ENCODE peak calls at places on chromosomes 13 and 19, in seven cellular contexts. One of them, this sample, is unnamed.

GRCh38 chr13:69319659-69320058 is 788.0 kb upstream of the ATXN8OS start:
- DNase-seq in OCI-LY7: no peak
- DNase-seq in left lung: no peak
- DNase-seq in endodermal cell: no peak
- DNase-seq in foreskin fibroblast: no peak
- DNase-seq in neural crest cell: no peak
- DNase-seq in HFF-Myc: no peak
- DNase-seq in this sample: no peak

GRCh38 chr19:4012092-4012974 is 4.8 kb downstream of the PIAS4 start:
- DNase-seq in OCI-LY7: no peak
- DNase-seq in left lung: no peak
- DNase-seq in endodermal cell: no peak
- DNase-seq in foreskin fibroblast: no peak
- DNase-seq in neural crest cell: no peak
- DNase-seq in HFF-Myc: no peak
- DNase-seq in this sample: no peak

GRCh38 chr19:9032136-9032626 is 22.0 kb upstream of the MUC16 start:
- DNase-seq in OCI-LY7: peak
- DNase-seq in left lung: no peak
- DNase-seq in endodermal cell: no peak
- DNase-seq in foreskin fibroblast: no peak
- DNase-seq in neural crest cell: no peak
- DNase-seq in HFF-Myc: no peak
- DNase-seq in this sample: no peak

GRCh38 chr13:30413842-30414241 is 8.5 kb upstream of the UBE2L5 start:
- DNase-seq in OCI-LY7: no peak
- DNase-seq in left lung: no peak
- DNase-seq in endodermal cell: no peak
- DNase-seq in foreskin fibroblast: no peak
- DNase-seq in neural crest cell: no peak
- DNase-seq in HFF-Myc: no peak
- DNase-seq in this sample: no peak

GRCh38 chr19:1864480-1865171 is 1.2 kb upstream of the KLF16 start:
- DNase-seq in OCI-LY7: peak
- DNase-seq in left lung: peak
- DNase-seq in endodermal cell: peak
- DNase-seq in foreskin fibroblast: peak
- DNase-seq in neural crest cell: peak
- DNase-seq in HFF-Myc: no peak
- DNase-seq in this sample: peak

GRCh38 chr13:34044041-34044440 is 226.1 kb downstream of the RFC3 start:
- DNase-seq in OCI-LY7: no peak
- DNase-seq in left lung: no peak
- DNase-seq in endodermal cell: no peak
- DNase-seq in foreskin fibroblast: no peak
- DNase-seq in neural crest cell: no peak
- DNase-seq in HFF-Myc: peak
- DNase-seq in this sample: no peak

GRCh38 chr19:1067341-1068103 is 555 bp downstream of the ARHGAP45 start:
- DNase-seq in OCI-LY7: no peak
- DNase-seq in left lung: no peak
- DNase-seq in endodermal cell: no peak
- DNase-seq in foreskin fibroblast: no peak
- DNase-seq in neural crest cell: no peak
- DNase-seq in HFF-Myc: no peak
- DNase-seq in this sample: no peak

GRCh38 chr19:53132231-53132991 is at the start of gene ZNF415:
- DNase-seq in OCI-LY7: no peak
- DNase-seq in left lung: peak
- DNase-seq in endodermal cell: peak
- DNase-seq in foreskin fibroblast: peak
- DNase-seq in neural crest cell: peak
- DNase-seq in HFF-Myc: peak
- DNase-seq in this sample: peak

GRCh38 chr19:16400911-16401675 is 70.7 kb downstream of the EPS15L1 start:
- DNase-seq in OCI-LY7: no peak
- DNase-seq in left lung: no peak
- DNase-seq in endodermal cell: no peak
- DNase-seq in foreskin fibroblast: no peak
- DNase-seq in neural crest cell: no peak
- DNase-seq in HFF-Myc: no peak
- DNase-seq in this sample: peak

GRCh38 chr13:45040626-45041025 is 51.3 kb downstream of the GPALPP1 start:
- DNase-seq in OCI-LY7: no peak
- DNase-seq in left lung: no peak
- DNase-seq in endodermal cell: no peak
- DNase-seq in foreskin fibroblast: no peak
- DNase-seq in neural crest cell: no peak
- DNase-seq in HFF-Myc: no peak
- DNase-seq in this sample: no peak

GRCh38 chr19:46759817-46760333 is 13.6 kb upstream of the STRN4 start:
- DNase-seq in OCI-LY7: no peak
- DNase-seq in left lung: no peak
- DNase-seq in endodermal cell: no peak
- DNase-seq in foreskin fibroblast: peak
- DNase-seq in neural crest cell: no peak
- DNase-seq in HFF-Myc: peak
- DNase-seq in this sample: peak

GRCh38 chr13:32585625-32586021 is 629 bp upstream of the PDS5B start:
- DNase-seq in OCI-LY7: peak
- DNase-seq in left lung: no peak
- DNase-seq in endodermal cell: peak
- DNase-seq in foreskin fibroblast: no peak
- DNase-seq in neural crest cell: peak
- DNase-seq in HFF-Myc: no peak
- DNase-seq in this sample: no peak

GRCh38 chr19:19749332-19750130 is 16.6 kb upstream of the ZNF14 start:
- DNase-seq in OCI-LY7: no peak
- DNase-seq in left lung: peak
- DNase-seq in endodermal cell: no peak
- DNase-seq in foreskin fibroblast: no peak
- DNase-seq in neural crest cell: no peak
- DNase-seq in HFF-Myc: no peak
- DNase-seq in this sample: no peak

GRCh38 chr13:99373436-99373835 is 66.2 kb upstream of the GPR183 start:
- DNase-seq in OCI-LY7: no peak
- DNase-seq in left lung: no peak
- DNase-seq in endodermal cell: peak
- DNase-seq in foreskin fibroblast: no peak
- DNase-seq in neural crest cell: no peak
- DNase-seq in HFF-Myc: no peak
- DNase-seq in this sample: no peak

DNA sequence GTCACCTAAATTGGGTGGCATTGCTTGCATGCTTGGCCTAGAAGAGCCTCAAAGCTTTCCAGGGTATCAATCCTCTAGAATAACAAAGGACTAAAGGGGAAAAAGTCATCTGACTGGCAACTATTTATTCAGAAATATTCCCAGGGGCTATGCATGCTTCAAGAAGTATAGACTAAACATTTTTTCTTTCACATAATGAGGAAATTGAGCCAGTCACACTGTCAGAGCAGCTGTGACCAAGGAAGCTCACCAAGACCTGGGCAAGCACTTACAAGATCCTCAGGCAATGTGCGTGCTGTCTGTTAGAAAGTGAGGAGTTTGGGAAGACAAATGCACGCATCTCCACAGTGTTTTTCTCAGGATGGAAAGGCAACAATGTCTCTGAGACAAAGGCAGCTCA is 747.2 kb downstream of the DIAPH3 start:
- DNase-seq in OCI-LY7: no peak
- DNase-seq in left lung: no peak
- DNase-seq in endodermal cell: no peak
- DNase-seq in foreskin fibroblast: no peak
- DNase-seq in neural crest cell: no peak
- DNase-seq in HFF-Myc: no peak
- DNase-seq in this sample: no peak
- TF ChIP-seq CTCF in OCI-LY7: no peak
- TF ChIP-seq CTCF in left lung: no peak
- TF ChIP-seq CTCF in endodermal cell: no peak
- TF ChIP-seq CTCF in foreskin fibroblast: no peak
- TF ChIP-seq CTCF in neural crest cell: no peak
- TF ChIP-seq CTCF in HFF-Myc: no peak
- TF ChIP-seq CTCF in this sample: no peak

DNA sequence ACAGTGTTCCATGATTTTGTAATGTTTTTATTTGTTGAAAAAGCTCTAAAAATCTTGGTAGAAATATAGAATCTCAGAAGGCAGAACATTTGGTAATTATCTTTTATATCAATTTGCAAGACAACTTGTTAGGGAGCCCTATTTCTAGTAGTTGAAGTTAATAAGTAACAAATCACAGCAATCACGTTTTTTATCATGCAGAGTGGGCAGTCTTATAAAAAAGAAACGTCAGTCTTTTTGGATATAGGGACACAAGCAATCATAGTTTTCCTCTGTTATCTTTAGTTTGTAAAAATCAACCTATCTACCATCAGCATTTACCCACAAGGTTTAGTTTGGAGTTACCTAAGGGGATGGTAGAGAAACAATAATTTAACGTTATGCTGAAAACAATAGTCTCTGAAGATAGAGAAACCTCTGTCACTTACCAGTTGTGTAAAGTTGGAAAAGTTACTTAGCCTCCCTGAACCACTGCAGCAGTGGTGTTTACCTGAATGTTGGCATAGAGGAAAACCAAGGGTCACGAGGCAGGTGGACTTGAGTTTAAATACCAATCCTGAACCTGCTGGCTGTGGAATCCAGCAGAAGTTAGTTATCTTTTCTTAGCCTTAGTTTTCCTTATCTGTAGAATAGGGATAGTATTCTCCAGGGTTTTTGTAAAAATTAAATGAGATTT is 192.8 kb downstream of the GGACT start:
- DNase-seq in OCI-LY7: no peak
- DNase-seq in left lung: no peak
- DNase-seq in endodermal cell: no peak
- DNase-seq in foreskin fibroblast: no peak
- DNase-seq in neural crest cell: no peak
- DNase-seq in HFF-Myc: no peak
- DNase-seq in this sample: no peak
- TF ChIP-seq CTCF in OCI-LY7: no peak
- TF ChIP-seq CTCF in left lung: no peak
- TF ChIP-seq CTCF in endodermal cell: no peak
- TF ChIP-seq CTCF in foreskin fibroblast: no peak
- TF ChIP-seq CTCF in neural crest cell: no peak
- TF ChIP-seq CTCF in HFF-Myc: no peak
- TF ChIP-seq CTCF in this sample: no peak

GRCh38 chr19:17504456-17504855 is 7.0 kb upstream of the PGLS start:
- DNase-seq in OCI-LY7: no peak
- DNase-seq in left lung: no peak
- DNase-seq in endodermal cell: no peak
- DNase-seq in foreskin fibroblast: no peak
- DNase-seq in neural crest cell: no peak
- DNase-seq in HFF-Myc: no peak
- DNase-seq in this sample: no peak
- TF ChIP-seq CTCF in OCI-LY7: no peak
- TF ChIP-seq CTCF in left lung: no peak
- TF ChIP-seq CTCF in endodermal cell: no peak
- TF ChIP-seq CTCF in foreskin fibroblast: no peak
- TF ChIP-seq CTCF in neural crest cell: no peak
- TF ChIP-seq CTCF in HFF-Myc: no peak
- TF ChIP-seq CTCF in this sample: no peak

DNA sequence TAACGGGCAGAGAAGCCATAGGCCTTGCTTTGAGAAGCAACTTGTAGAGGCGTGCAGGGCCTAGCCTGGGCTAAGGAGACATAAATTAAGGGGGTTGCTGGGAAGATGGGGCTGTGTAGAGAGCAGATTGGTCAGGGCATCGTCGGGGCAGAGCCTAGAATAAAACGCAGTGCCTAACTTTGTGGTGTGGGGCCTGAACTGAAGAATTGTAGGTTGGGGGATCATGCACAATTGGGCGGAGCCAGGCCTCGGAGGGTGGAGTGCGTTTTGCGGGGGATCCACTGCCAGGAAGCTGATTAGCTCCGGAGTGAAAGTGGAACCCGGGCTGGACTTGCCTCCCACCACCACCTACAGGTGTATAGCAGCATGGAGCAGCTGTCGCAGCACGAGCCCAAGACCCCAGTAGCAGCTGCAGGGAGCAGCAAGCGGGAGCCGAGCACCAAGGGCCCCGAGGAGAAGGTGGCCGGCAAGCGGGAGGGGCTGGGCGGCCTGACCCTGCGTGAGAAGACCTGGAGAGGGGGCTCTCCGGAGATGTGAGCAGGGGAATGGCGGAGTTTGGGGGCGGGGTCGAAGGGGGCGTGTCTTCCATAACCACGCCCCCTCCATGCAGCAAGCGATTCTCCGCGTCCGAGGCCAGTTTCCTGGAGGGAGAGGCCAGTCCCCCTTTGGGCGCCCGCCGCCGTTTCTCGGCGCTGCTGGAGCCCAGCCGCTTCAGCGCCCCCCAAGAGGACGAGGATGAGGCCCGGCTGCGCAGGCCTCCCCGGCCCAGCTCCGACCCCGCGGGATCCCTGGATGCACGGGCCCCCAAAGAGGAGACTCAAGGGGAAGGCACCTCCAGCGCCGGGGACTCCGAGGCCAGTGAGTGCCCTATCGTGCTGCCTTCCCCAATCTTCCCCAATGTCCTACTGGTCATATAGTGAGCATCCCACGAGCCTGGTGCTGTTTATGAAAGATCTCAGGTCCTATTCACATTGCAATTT is 13.8 kb downstream of the DNASE2 start:
- DNase-seq in OCI-LY7: peak
- DNase-seq in left lung: peak
- DNase-seq in endodermal cell: peak
- DNase-seq in foreskin fibroblast: peak
- DNase-seq in neural crest cell: peak
- DNase-seq in HFF-Myc: no peak
- DNase-seq in this sample: no peak
- TF ChIP-seq CTCF in OCI-LY7: peak
- TF ChIP-seq CTCF in left lung: no peak
- TF ChIP-seq CTCF in endodermal cell: peak
- TF ChIP-seq CTCF in foreskin fibroblast: no peak
- TF ChIP-seq CTCF in neural crest cell: no peak
- TF ChIP-seq CTCF in HFF-Myc: no peak
- TF ChIP-seq CTCF in this sample: no peak

DNA sequence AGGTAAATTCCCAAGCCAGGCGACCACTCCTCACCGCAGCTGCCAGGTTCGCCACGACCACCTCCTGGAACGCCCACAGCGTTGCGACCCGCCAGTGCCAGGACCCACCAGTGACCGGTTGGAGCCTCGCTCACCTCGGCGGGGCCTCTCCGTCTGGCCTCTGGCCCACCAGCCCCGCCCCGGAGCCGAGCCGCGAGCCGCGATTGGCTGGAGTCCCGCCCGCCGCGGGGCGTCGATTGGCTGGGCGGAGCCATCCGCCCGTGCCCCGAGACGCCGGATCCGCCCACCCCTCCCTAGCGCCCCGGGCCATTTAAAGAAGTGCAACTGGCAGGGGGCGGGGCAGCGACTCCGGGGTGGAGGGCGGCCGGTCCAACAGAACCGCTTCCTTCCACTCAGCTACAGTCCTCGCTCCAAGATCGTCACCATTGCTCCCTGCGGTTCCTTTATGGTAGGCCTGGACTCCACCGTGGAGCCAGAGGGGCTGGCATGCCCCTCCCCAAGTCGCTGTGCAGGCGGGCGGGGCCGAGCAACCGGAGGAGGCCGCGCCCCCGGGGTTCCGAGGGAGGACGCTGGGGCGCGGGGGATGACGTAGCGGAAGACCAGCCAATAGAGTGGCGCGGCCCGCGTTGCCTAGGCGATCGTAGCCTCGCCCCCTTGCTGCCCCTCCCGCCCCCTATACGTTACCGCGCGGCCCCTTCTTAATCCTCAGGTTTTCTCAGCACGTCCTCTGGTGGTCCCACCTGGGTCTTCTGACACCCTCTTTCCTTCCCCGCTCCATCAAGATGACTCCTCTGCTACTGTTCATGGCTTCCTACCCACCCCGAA is at the start of gene SERTAD3:
- DNase-seq in OCI-LY7: peak
- DNase-seq in left lung: peak
- DNase-seq in endodermal cell: peak
- DNase-seq in foreskin fibroblast: peak
- DNase-seq in neural crest cell: peak
- DNase-seq in HFF-Myc: no peak
- DNase-seq in this sample: peak
- TF ChIP-seq CTCF in OCI-LY7: peak
- TF ChIP-seq CTCF in left lung: no peak
- TF ChIP-seq CTCF in endodermal cell: peak
- TF ChIP-seq CTCF in foreskin fibroblast: no peak
- TF ChIP-seq CTCF in neural crest cell: peak
- TF ChIP-seq CTCF in HFF-Myc: no peak
- TF ChIP-seq CTCF in this sample: no peak